ENCODE peak calls at places on chromosomes 7 and 10, in six cellular contexts. X is GM12891, H is OCI-M1, O is SK-N-DZ, K is GM20000, B is activated gamma-delta T cell treated with Interleukin-2 at 50 U/mL for 16 hours. U is an unnamed sample.

GRCh38 chr7:144738708-144739314 is 97.0 kb downstream of the TPK1 start:
- DNase-seq in B (peak; percentile 16), X (no peak), O (peak; percentile 13), H (peak; percentile 18), K (peak; percentile 20), U (peak; percentile 60)

GRCh38 chr10:67114945-67115344 is 189.1 kb downstream of the LRRTM3 start:
- DNase-seq in H (no peak), B (no peak), O (peak; percentile 5), X (no peak), K (no peak), U (no peak)

GRCh38 chr7:3134715-3135114 is 91.0 kb upstream of the CARD11 start:
- DNase-seq in O (no peak), H (no peak), B (no peak), X (no peak), K (no peak), U (no peak)

GRCh38 chr10:48659790-48660189 is 24.9 kb upstream of the WDFY4 start:
- DNase-seq in O (peak; percentile 45), X (no peak), B (no peak), H (peak; percentile 74), K (no peak), U (peak; percentile 65)

GRCh38 chr10:111030042-111030750 is 46.6 kb upstream of the ADRA2A start:
- DNase-seq in H (peak; percentile 56), K (no peak), X (no peak), O (no peak), B (no peak), U (no peak)

GRCh38 chr10:131531265-131532190 is 220.0 kb upstream of the TCERG1L start:
- DNase-seq in B (no peak), X (no peak), K (no peak), O (no peak), H (no peak), U (no peak)

GRCh38 chr10:117653170-117653515 is 110.6 kb downstream of the EMX2 start:
- DNase-seq in H (no peak), K (peak; percentile 80), X (peak; percentile 27), O (no peak), B (no peak), U (no peak)

GRCh38 chr10:55398463-55398862 is 597.4 kb upstream of the PCDH15 start:
- DNase-seq in H (no peak), O (no peak), X (no peak), K (no peak), B (no peak), U (no peak)

GRCh38 chr10:22341190-22341935 is 3.9 kb upstream of the SPAG6 start:
- DNase-seq in K (no peak), O (peak; percentile 45), X (no peak), H (peak; percentile 75), B (no peak), U (no peak)

GRCh38 chr10:129774736-129775401 is 189.2 kb downstream of the EBF3 start:
- DNase-seq in B (no peak), O (no peak), X (no peak), K (no peak), H (no peak), U (no peak)

GRCh38 chr7:155441856-155442255 is 16.1 kb upstream of the EN2 start:
- DNase-seq in O (no peak), H (no peak), B (no peak), X (no peak), K (no peak), U (no peak)

GRCh38 chr7:94529516-94529915 is 19.9 kb downstream of the CASD1 start:
- DNase-seq in O (no peak), K (no peak), B (no peak), H (no peak), X (no peak), U (no peak)

GRCh38 chr7:22452142-22452763 is 47.7 kb downstream of the STEAP1B start:
- DNase-seq in H (peak; percentile 66), B (peak; percentile 38), X (peak; percentile 32), K (peak; percentile 52), O (peak; percentile 44), U (peak; percentile 86)

GRCh38 chr7:30770936-30771858 is at the start of gene MINDY4:
- DNase-seq in B (peak; percentile 54), O (peak; percentile 82), H (peak; percentile 59), X (peak; percentile 82), K (peak; percentile 91), U (no peak)

GRCh38 chr7:102451371-102452054 is 13.2 kb downstream of the ALKBH4 start:
- DNase-seq in H (no peak), X (no peak), K (no peak), B (no peak), O (peak; percentile 86), U (peak; percentile 63)

GRCh38 chr10:44293842-44294241 is 91.1 kb downstream of the CXCL12 start:
- DNase-seq in B (no peak), O (no peak), X (no peak), K (no peak), H (no peak), U (no peak)

GRCh38 chr10:26430641-26431163 is 7.4 kb upstream of the APBB1IP start:
- DNase-seq in H (peak; percentile 85), K (peak; percentile 83), B (no peak), X (peak; percentile 28), O (no peak), U (peak; percentile 68)

GRCh38 chr10:44680764-44681163 is 230.4 kb upstream of the TMEM72 start:
- DNase-seq in O (no peak), X (no peak), H (no peak), B (no peak), K (no peak), U (no peak)

GRCh38 chr7:15755061-15755460 is 68.6 kb upstream of the MEOX2 start:
- DNase-seq in B (no peak), H (no peak), K (no peak), X (no peak), O (no peak), U (no peak)

GRCh38 chr7:148042935-148043334 is 547.6 kb upstream of the C7orf33 start:
- DNase-seq in K (no peak), O (no peak), H (no peak), B (no peak), X (no peak), U (no peak)